ENCODE peak calls at places on chromosomes 7 and 10, in five cellular contexts. One of them, this sample, is unnamed.

GRCh38 chr7:28062197-28062988 is 118.2 kb downstream of the JAZF1 start:
- DNase-seq in tibial nerve: peak
- DNase-seq in ovary: peak
- DNase-seq in H1: peak
- DNase-seq in A549: peak
- DNase-seq in this sample: peak

GRCh38 chr10:120651000-120651399 is 194.0 kb downstream of the PLPP4 start:
- DNase-seq in tibial nerve: no peak
- DNase-seq in ovary: no peak
- DNase-seq in H1: no peak
- DNase-seq in A549: no peak
- DNase-seq in this sample: no peak

GRCh38 chr7:24051651-24052050 is 232.3 kb upstream of the NPY start:
- DNase-seq in tibial nerve: no peak
- DNase-seq in ovary: no peak
- DNase-seq in H1: no peak
- DNase-seq in A549: no peak
- DNase-seq in this sample: no peak

GRCh38 chr10:20768849-20769248 is 128.3 kb downstream of the NEBL start:
- DNase-seq in tibial nerve: no peak
- DNase-seq in ovary: no peak
- DNase-seq in H1: no peak
- DNase-seq in A549: no peak
- DNase-seq in this sample: no peak

GRCh38 chr7:141344153-141344935 is 206.9 kb upstream of the AGK start:
- DNase-seq in tibial nerve: no peak
- DNase-seq in ovary: no peak
- DNase-seq in H1: no peak
- DNase-seq in A549: no peak
- DNase-seq in this sample: no peak

GRCh38 chr10:97765201-97765600 is 6.6 kb downstream of the SFRP5 start:
- DNase-seq in tibial nerve: no peak
- DNase-seq in ovary: no peak
- DNase-seq in H1: no peak
- DNase-seq in A549: no peak
- DNase-seq in this sample: peak

GRCh38 chr7:141074162-141074989 is 512 bp downstream of the TMEM178B start:
- DNase-seq in tibial nerve: no peak
- DNase-seq in ovary: no peak
- DNase-seq in H1: peak
- DNase-seq in A549: peak
- DNase-seq in this sample: no peak

GRCh38 chr10:49177391-49178355 is 10.5 kb downstream of the TMEM273 start:
- DNase-seq in tibial nerve: no peak
- DNase-seq in ovary: no peak
- DNase-seq in H1: no peak
- DNase-seq in A549: peak
- DNase-seq in this sample: peak

GRCh38 chr7:91239171-91239604 is 25.0 kb upstream of the FZD1 start:
- DNase-seq in tibial nerve: no peak
- DNase-seq in ovary: no peak
- DNase-seq in H1: no peak
- DNase-seq in A549: no peak
- DNase-seq in this sample: no peak

GRCh38 chr7:158085741-158086695 is 501.6 kb downstream of the PTPRN2 start:
- DNase-seq in tibial nerve: no peak
- DNase-seq in ovary: no peak
- DNase-seq in H1: no peak
- DNase-seq in A549: no peak
- DNase-seq in this sample: no peak

GRCh38 chr10:122286872-122287271 is 15.8 kb downstream of the BTBD16 start:
- DNase-seq in tibial nerve: no peak
- DNase-seq in ovary: no peak
- DNase-seq in H1: no peak
- DNase-seq in A549: no peak
- DNase-seq in this sample: no peak

GRCh38 chr7:153027904-153028303 is 268.4 kb downstream of the ACTR3B start:
- DNase-seq in tibial nerve: no peak
- DNase-seq in ovary: no peak
- DNase-seq in H1: no peak
- DNase-seq in A549: no peak
- DNase-seq in this sample: no peak

GRCh38 chr7:121530251-121531174 is 134.4 kb upstream of the FAM3C start:
- DNase-seq in tibial nerve: no peak
- DNase-seq in ovary: no peak
- DNase-seq in H1: no peak
- DNase-seq in A549: peak
- DNase-seq in this sample: peak

GRCh38 chr7:98981701-98982100 is 103.4 kb downstream of the TRRAP start:
- DNase-seq in tibial nerve: no peak
- DNase-seq in ovary: no peak
- DNase-seq in H1: no peak
- DNase-seq in A549: no peak
- DNase-seq in this sample: no peak

GRCh38 chr10:119455609-119456434 is 86.7 kb downstream of the RGS10 start:
- DNase-seq in tibial nerve: no peak
- DNase-seq in ovary: no peak
- DNase-seq in H1: no peak
- DNase-seq in A549: no peak
- DNase-seq in this sample: no peak

GRCh38 chr7:119594956-119595355 is 678.0 kb upstream of the KCND2 start:
- DNase-seq in tibial nerve: no peak
- DNase-seq in ovary: no peak
- DNase-seq in H1: no peak
- DNase-seq in A549: no peak
- DNase-seq in this sample: no peak

GRCh38 chr7:109950256-109950655 is 1140.7 kb upstream of the LRRN3 start:
- DNase-seq in tibial nerve: no peak
- DNase-seq in ovary: no peak
- DNase-seq in H1: no peak
- DNase-seq in A549: peak
- DNase-seq in this sample: no peak

GRCh38 chr7:140084972-140085371 is 22.2 kb upstream of the PARP12 start:
- DNase-seq in tibial nerve: no peak
- DNase-seq in ovary: no peak
- DNase-seq in H1: no peak
- DNase-seq in A549: no peak
- DNase-seq in this sample: no peak

GRCh38 chr10:89836840-89837172 is 135.4 kb downstream of the KIF20B start:
- DNase-seq in tibial nerve: no peak
- DNase-seq in ovary: no peak
- DNase-seq in H1: no peak
- DNase-seq in A549: no peak
- DNase-seq in this sample: no peak

GRCh38 chr7:714251-714671 is 12.2 kb upstream of the DNAAF5 start:
- DNase-seq in tibial nerve: no peak
- DNase-seq in ovary: no peak
- DNase-seq in H1: no peak
- DNase-seq in A549: no peak
- DNase-seq in this sample: no peak

GRCh38 chr10:97596101-97597055 is 6.9 kb downstream of the C10orf62 start:
- DNase-seq in tibial nerve: no peak
- DNase-seq in ovary: no peak
- DNase-seq in H1: no peak
- DNase-seq in A549: peak
- DNase-seq in this sample: no peak

GRCh38 chr10:71920540-71921318 is 43.5 kb upstream of the CHST3 start:
- DNase-seq in tibial nerve: no peak
- DNase-seq in ovary: no peak
- DNase-seq in H1: no peak
- DNase-seq in A549: peak
- DNase-seq in this sample: peak

GRCh38 chr10:130749911-130750310 is 561.6 kb downstream of the TCERG1L start:
- DNase-seq in tibial nerve: no peak
- DNase-seq in ovary: no peak
- DNase-seq in H1: no peak
- DNase-seq in A549: no peak
- DNase-seq in this sample: no peak
- TF ChIP-seq EP300 in tibial nerve: no peak
- TF ChIP-seq EP300 in ovary: no peak
- TF ChIP-seq EP300 in H1: no peak
- TF ChIP-seq EP300 in A549: no peak
- TF ChIP-seq EP300 in this sample: no peak

GRCh38 chr7:155986497-155987160 is 174.4 kb upstream of the SHH start:
- DNase-seq in tibial nerve: peak
- DNase-seq in ovary: no peak
- DNase-seq in H1: peak
- DNase-seq in A549: no peak
- DNase-seq in this sample: no peak
- TF ChIP-seq POLR2A in tibial nerve: no peak
- TF ChIP-seq POLR2A in ovary: no peak
- TF ChIP-seq POLR2A in H1: no peak
- TF ChIP-seq POLR2A in A549: no peak
- TF ChIP-seq POLR2A in this sample: no peak

GRCh38 chr7:75966209-75966961 is 28.0 kb downstream of the TMEM120A start:
- DNase-seq in tibial nerve: no peak
- DNase-seq in ovary: peak
- DNase-seq in H1: no peak
- DNase-seq in A549: no peak
- DNase-seq in this sample: no peak
- TF ChIP-seq EP300 in tibial nerve: no peak
- TF ChIP-seq EP300 in ovary: peak
- TF ChIP-seq EP300 in H1: no peak
- TF ChIP-seq EP300 in A549: no peak
- TF ChIP-seq EP300 in this sample: peak

DNA sequence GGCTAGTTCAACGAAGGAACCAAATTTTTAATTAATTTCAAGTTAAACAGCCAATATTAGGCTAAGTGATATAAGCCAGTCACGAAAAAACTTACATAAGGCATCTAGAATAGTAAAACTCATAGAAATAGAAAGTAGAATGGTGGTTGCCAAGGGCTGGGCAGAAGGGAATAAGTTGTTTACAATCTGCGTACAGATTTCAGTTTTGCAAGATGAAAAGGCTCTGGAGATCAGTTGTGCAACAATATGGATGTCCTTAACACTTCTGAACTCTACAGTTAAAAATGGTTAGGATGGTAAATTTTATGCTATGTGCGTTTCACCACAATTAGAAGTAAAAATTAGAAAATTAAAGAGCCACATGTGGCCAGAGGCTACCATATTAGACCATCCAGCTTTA is 13.3 kb downstream of the SCRN1 start:
- DNase-seq in tibial nerve: no peak
- DNase-seq in ovary: no peak
- DNase-seq in H1: no peak
- DNase-seq in A549: no peak
- DNase-seq in this sample: no peak
- TF ChIP-seq POLR2A in tibial nerve: no peak
- TF ChIP-seq POLR2A in ovary: no peak
- TF ChIP-seq POLR2A in H1: no peak
- TF ChIP-seq POLR2A in A549: no peak
- TF ChIP-seq POLR2A in this sample: no peak

GRCh38 chr10:112184052-112184371 is 447 bp upstream of the GPAM start:
- DNase-seq in tibial nerve: no peak
- DNase-seq in ovary: no peak
- DNase-seq in H1: no peak
- DNase-seq in A549: no peak
- DNase-seq in this sample: no peak
- TF ChIP-seq EP300 in tibial nerve: no peak
- TF ChIP-seq EP300 in ovary: no peak
- TF ChIP-seq EP300 in H1: no peak
- TF ChIP-seq EP300 in A549: no peak
- TF ChIP-seq EP300 in this sample: no peak

GRCh38 chr10:114577133-114577532 is 80.9 kb downstream of the ABLIM1 start:
- DNase-seq in tibial nerve: no peak
- DNase-seq in ovary: no peak
- DNase-seq in H1: no peak
- DNase-seq in A549: peak
- DNase-seq in this sample: no peak

GRCh38 chr10:114576132-114576487 is 82.0 kb downstream of the ABLIM1 start:
- DNase-seq in tibial nerve: no peak
- DNase-seq in ovary: no peak
- DNase-seq in H1: no peak
- DNase-seq in A549: no peak
- DNase-seq in this sample: no peak

GRCh38 chr10:114573330-114574045 is 84.6 kb downstream of the ABLIM1 start:
- DNase-seq in tibial nerve: no peak
- DNase-seq in ovary: no peak
- DNase-seq in H1: no peak
- DNase-seq in A549: no peak
- DNase-seq in this sample: no peak

GRCh38 chr10:114576716-114577115 is 81.4 kb downstream of the ABLIM1 start:
- DNase-seq in tibial nerve: no peak
- DNase-seq in ovary: no peak
- DNase-seq in H1: no peak
- DNase-seq in A549: no peak
- DNase-seq in this sample: no peak

GRCh38 chr10:114575417-114576131 is 82.5 kb downstream of the ABLIM1 start:
- DNase-seq in tibial nerve: no peak
- DNase-seq in ovary: no peak
- DNase-seq in H1: no peak
- DNase-seq in A549: no peak
- DNase-seq in this sample: no peak
- TF ChIP-seq POLR2A in tibial nerve: no peak
- TF ChIP-seq POLR2A in ovary: no peak
- TF ChIP-seq POLR2A in H1: no peak
- TF ChIP-seq POLR2A in A549: no peak
- TF ChIP-seq POLR2A in this sample: no peak

This sample was measured in transverse colon.